ENCODE peak calls at places on chromosomes 4 and X, in five cellular contexts. U is cardiac fibroblast, G is choroid plexus epithelial cell, K is foreskin fibroblast, C is fibroblast of pulmonary artery. X is an unnamed sample.

GRCh38 chr4:184000457-184001395 is 95.6 kb downstream of the STOX2 start:
- DNase-seq in U (no peak), G (no peak), C (no peak), K (no peak), X (no peak)

GRCh38 chr4:33882246-33882990 is 2361.9 kb downstream of the ARAP2 start:
- DNase-seq in K (peak; percentile 67), G (no peak), U (peak; percentile 68), C (peak; percentile 61), X (peak; percentile 27)

GRCh38 chr4:38313999-38314561 is 349.9 kb upstream of the KLF3 start:
- DNase-seq in K (peak; percentile 73), U (peak; percentile 77), G (peak; percentile 58), C (peak; percentile 68), X (peak; percentile 12)

GRCh38 chr4:73676136-73676535 is 55.9 kb upstream of the RASSF6 start:
- DNase-seq in C (no peak), G (no peak), U (no peak), K (no peak), X (no peak)

GRCh38 chr4:75514949-75515612 is 808 bp downstream of the THAP6 start:
- DNase-seq in K (no peak), C (no peak), U (no peak), G (no peak), X (no peak)

GRCh38 chr4:1506956-1507721 is 100.9 kb upstream of the NKX1-1 start:
- DNase-seq in U (no peak), C (no peak), K (no peak), G (no peak), X (no peak)

GRCh38 chr4:184282895-184283654 is 65.4 kb upstream of the ENPP6 start:
- DNase-seq in G (no peak), U (no peak), K (no peak), C (no peak), X (no peak)

GRCh38 chr4:61896717-61897116 is 696.6 kb downstream of the ADGRL3 start:
- DNase-seq in K (no peak), G (no peak), C (no peak), U (no peak), X (no peak)

GRCh38 chr4:185874516-185875230 is 62.7 kb upstream of the SORBS2 start:
- DNase-seq in C (peak; percentile 64), G (peak; percentile 77), K (peak; percentile 44), U (peak; percentile 66), X (no peak)

GRCh38 chrX:13304052-13304451 is 15.8 kb downstream of the ATXN3L start:
- DNase-seq in K (no peak), G (no peak), C (no peak), U (no peak), X (no peak)

GRCh38 chrX:19955306-19955705 is 35.6 kb downstream of the BCLAF3 start:
- DNase-seq in K (no peak), U (peak; percentile 5), C (no peak), G (peak; percentile 27), X (no peak)

GRCh38 chr4:86910369-86910768 is 18.1 kb upstream of the C4orf36 start:
- DNase-seq in K (no peak), U (no peak), G (no peak), C (no peak), X (no peak)
- TF ChIP-seq CTCF in K (no peak), U (no peak), G (no peak), C (no peak), X (peak; percentile 34)

DNA sequence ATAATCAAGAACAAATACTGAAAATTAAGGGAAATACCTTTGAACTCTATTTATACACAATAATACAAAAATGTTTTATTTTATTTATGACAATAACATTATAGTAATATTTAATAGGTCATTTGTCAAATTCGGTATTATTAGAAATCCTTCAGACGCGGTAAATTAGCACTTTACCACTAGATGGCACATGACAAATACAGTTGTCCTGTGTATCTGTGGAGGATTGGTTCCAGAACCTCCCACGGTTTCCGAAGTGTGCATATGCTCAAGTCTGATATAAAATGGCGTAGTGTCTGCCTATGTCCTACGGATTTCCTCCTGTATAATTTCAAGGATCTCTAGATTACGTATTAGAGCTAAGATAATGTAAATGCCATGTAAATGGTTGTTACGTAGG is 8.1 kb upstream of the LINC00632 start:
- DNase-seq in K (peak; percentile 2), C (peak; percentile 62), G (peak; percentile 43), U (peak; percentile 41), X (no peak)
- TF ChIP-seq CTCF in K (peak; percentile 4), C (peak; percentile 43), G (peak; percentile 33), U (peak; percentile 23), X (peak; percentile 60)

DNA sequence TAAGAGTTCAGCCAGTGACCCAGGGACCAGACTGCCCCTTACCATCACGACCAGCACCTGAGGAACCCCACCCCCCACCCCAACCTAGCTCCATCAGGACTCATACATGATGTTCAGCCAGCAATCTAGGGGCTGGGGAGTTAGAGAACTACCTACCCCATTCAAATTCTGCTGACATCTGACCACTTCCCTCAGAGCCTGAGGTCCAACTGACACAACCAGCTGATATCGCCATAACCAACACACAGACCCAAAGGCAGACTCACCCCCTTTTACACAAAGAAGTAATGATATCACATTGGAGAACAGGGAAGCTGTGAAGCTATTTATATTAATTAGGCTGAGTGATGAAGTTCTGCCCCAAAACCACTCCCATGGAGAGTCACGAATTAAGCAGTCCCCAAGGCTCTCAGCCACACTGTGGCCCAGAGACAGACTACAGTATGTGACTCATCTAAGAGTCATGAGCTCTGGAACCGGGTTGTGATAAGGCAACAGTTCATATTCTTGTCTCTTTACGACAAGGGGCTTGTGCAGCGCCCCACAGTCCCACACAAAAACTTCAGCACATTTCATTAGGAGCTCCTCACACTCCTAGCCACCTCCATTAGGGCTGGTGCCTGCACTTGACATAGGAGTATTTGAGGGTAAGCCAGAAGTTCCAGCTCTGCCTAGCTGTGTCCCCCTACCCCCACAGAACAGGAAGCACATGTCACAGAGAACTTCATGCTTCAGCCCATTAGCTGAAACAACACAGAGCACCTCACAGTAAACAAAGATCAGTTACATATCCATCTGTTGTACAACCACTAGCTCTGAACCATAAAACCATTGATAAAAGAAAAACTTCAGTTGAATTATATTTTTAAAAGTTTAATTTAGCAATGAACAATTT is 184.7 kb upstream of the ZCCHC13 start:
- DNase-seq in K (peak; percentile 59), U (peak; percentile 56), G (peak; percentile 12), C (peak; percentile 33), X (peak; percentile 54)
- TF ChIP-seq CTCF in K (no peak), U (no peak), G (no peak), C (no peak), X (no peak)

GRCh38 chrX:135481696-135482179 is 38.7 kb upstream of the INTS6L start:
- DNase-seq in U (no peak), G (no peak), K (no peak), C (no peak), X (no peak)

GRCh38 chrX:135476378-135476777 is 44.1 kb upstream of the INTS6L start:
- DNase-seq in G (no peak), U (no peak), C (no peak), K (no peak), X (no peak)

GRCh38 chrX:135480076-135480475 is 40.4 kb upstream of the INTS6L start:
- DNase-seq in K (no peak), U (no peak), G (no peak), C (no peak), X (no peak)

GRCh38 chrX:135477576-135477975 is 42.9 kb upstream of the INTS6L start:
- DNase-seq in U (peak; percentile 75), G (peak; percentile 74), C (peak; percentile 91), K (peak; percentile 79), X (peak; percentile 52)
- TF ChIP-seq CTCF in U (peak; percentile 42), G (peak; percentile 59), C (peak; percentile 53), K (no peak), X (peak; percentile 57)

DNA sequence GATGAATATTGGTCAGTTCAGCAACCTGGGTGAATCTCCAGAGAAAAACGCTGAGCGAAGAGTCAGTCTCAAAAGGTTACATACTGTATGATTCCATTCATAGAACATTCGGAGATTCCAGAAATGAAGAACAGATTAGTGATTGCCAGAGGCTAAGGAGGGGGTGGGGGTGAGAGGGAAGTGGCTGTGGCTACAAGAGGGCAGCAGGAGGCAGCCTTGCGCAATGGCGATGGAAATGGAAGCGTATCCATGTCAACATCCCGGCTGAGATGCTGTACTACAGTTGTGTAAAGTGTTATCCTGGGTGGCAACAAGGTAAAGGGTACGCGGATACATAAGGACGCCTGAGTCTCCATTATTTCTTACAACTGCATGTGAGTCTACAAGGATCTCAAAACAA is 18.0 kb downstream of the LYAR start:
- DNase-seq in K (peak; percentile 61), G (peak; percentile 74), C (peak; percentile 43), U (peak; percentile 11), X (no peak)
- TF ChIP-seq CTCF in K (no peak), G (no peak), C (no peak), U (no peak), X (peak; percentile 15)

GRCh38 chrX:153438522-153438921 is 7.3 kb downstream of the TREX2 start:
- DNase-seq in C (peak; percentile 53), K (peak; percentile 46), G (peak; percentile 61), U (peak; percentile 39), X (no peak)
- TF ChIP-seq CTCF in C (peak; percentile 51), K (peak; percentile 37), G (peak; percentile 64), U (peak; percentile 36), X (peak; percentile 46)

GRCh38 chr4:40228497-40229365 is 31.9 kb downstream of the RHOH start:
- DNase-seq in U (peak; percentile 31), C (peak; percentile 15), G (peak; percentile 40), K (no peak), X (no peak)
- TF ChIP-seq CTCF in U (peak; percentile 40), C (peak; percentile 36), G (peak; percentile 64), K (peak; percentile 31), X (peak; percentile 77)

GRCh38 chrX:154384284-154384892 is 5.3 kb downstream of the EMD start:
- DNase-seq in G (peak; percentile 36), C (peak; percentile 44), K (peak; percentile 56), U (no peak), X (no peak)
- TF ChIP-seq CTCF in G (peak; percentile 62), C (peak; percentile 36), K (peak; percentile 40), U (peak; percentile 42), X (peak; percentile 70)

X was measured in HFFc6.